ENCODE peak calls at places on chromosomes 12 and 14, in five cellular contexts. G is CD8-positive, alpha-beta memory T cell; H is aorta; I is body of pancreas; K is uterus. C is an unnamed sample.
A peak's percentile ranks its signal among the peaks of the same experiment; 100 is the strongest.

GRCh38 chr12:19675361-19675760 is 236.1 kb downstream of the AEBP2 start:
- DNase-seq in G (no peak), H (no peak), I (no peak), K (no peak), C (no peak)

GRCh38 chr12:129080821-129081220 is 227.5 kb downstream of the GLT1D1 start:
- DNase-seq in G (no peak), H (no peak), I (no peak), K (no peak), C (no peak)

GRCh38 chr14:37650356-37651037 is 55.1 kb downstream of the TTC6 start:
- DNase-seq in G (no peak), H (no peak), I (no peak), K (no peak), C (no peak)

GRCh38 chr14:32513571-32514009 is 184.5 kb downstream of the AKAP6 start:
- DNase-seq in G (no peak), H (no peak), I (no peak), K (no peak), C (no peak)

GRCh38 chr12:69657376-69658137 is 41.5 kb downstream of the BEST3 start:
- DNase-seq in G (no peak), H (no peak), I (no peak), K (no peak), C (no peak)

GRCh38 chr14:36513451-36514277 is 6.4 kb downstream of the NKX2-1 start:
- DNase-seq in G (no peak), H (no peak), I (no peak), K (no peak), C (peak; percentile 93)

GRCh38 chr12:59403259-59403932 is 192.4 kb upstream of the SLC16A7 start:
- DNase-seq in G (peak; percentile 4), H (peak; percentile 43), I (peak; percentile 69), K (peak; percentile 48), C (peak; percentile 15)

GRCh38 chr12:6974180-6974579 is 3.5 kb downstream of the EMG1 start:
- DNase-seq in G (no peak), H (no peak), I (no peak), K (no peak), C (no peak)

GRCh38 chr12:4438834-4439596 is 6.6 kb downstream of the FGF6 start:
- DNase-seq in G (no peak), H (no peak), I (no peak), K (no peak), C (peak; percentile 7)

GRCh38 chr12:49190317-49190716 is 1.4 kb upstream of the TUBA1A start:
- DNase-seq in G (no peak), H (no peak), I (no peak), K (no peak), C (peak; percentile 10)

GRCh38 chr12:49188205-49188915 is 520 bp downstream of the TUBA1A start:
- DNase-seq in G (peak; percentile 81), H (peak; percentile 91), I (peak; percentile 74), K (peak; percentile 85), C (peak; percentile 75)

GRCh38 chr12:49188916-49189367 is at the start of gene TUBA1A:
- DNase-seq in G (peak; percentile 97), H (peak; percentile 97), I (peak; percentile 92), K (peak; percentile 93), C (peak; percentile 94)

GRCh38 chr12:49189731-49190314 is 943 bp upstream of the TUBA1A start:
- DNase-seq in G (no peak), H (no peak), I (no peak), K (no peak), C (no peak)

GRCh38 chr12:49187184-49187583 is 1.7 kb downstream of the TUBA1A start:
- DNase-seq in G (peak; percentile 3), H (peak; percentile 66), I (peak; percentile 10), K (peak; percentile 60), C (no peak)
- H3K4me3 ChIP-seq in G (no peak overlapping the region), H (peak overlapping the region; percentile 73), I (no peak overlapping the region), K (peak overlapping the region; percentile 86), C (no peak overlapping the region)

GRCh38 chr12:65533177-65533883 is 254.8 kb downstream of the MSRB3 start:
- DNase-seq in G (no peak), H (no peak), I (no peak), K (no peak), C (no peak)

GRCh38 chr12:65529771-65530435 is 251.4 kb downstream of the MSRB3 start:
- DNase-seq in G (no peak), H (no peak), I (no peak), K (no peak), C (no peak)

GRCh38 chr12:65532744-65533143 is 254.3 kb downstream of the MSRB3 start:
- DNase-seq in G (no peak), H (no peak), I (no peak), K (no peak), C (no peak)

GRCh38 chr12:65534105-65534841 is 255.8 kb downstream of the MSRB3 start:
- DNase-seq in G (no peak), H (no peak), I (no peak), K (no peak), C (no peak)

GRCh38 chr12:65532162-65532561 is 253.7 kb downstream of the MSRB3 start:
- DNase-seq in G (no peak), H (no peak), I (no peak), K (no peak), C (no peak)
- H3K36me3 ChIP-seq in G (no peaks in the 10 kb centered on the region), H (no peaks in the 10 kb centered on the region), I (no peaks in the 10 kb centered on the region), K (no peaks in the 10 kb centered on the region), C (no peaks in the 10 kb centered on the region)

GRCh38 chr12:93569301-93569655 is 3.2 kb upstream of the SOCS2 start:
- DNase-seq in G (no peak), H (no peak), I (no peak), K (no peak), C (no peak)
- H3K4me3 ChIP-seq in G (peak overlapping the region; percentile 90), H (peak overlapping the region; percentile 40), I (no peak overlapping the region), K (peak overlapping the region; percentile 71), C (peak overlapping the region; percentile 21)

GRCh38 chr14:22877000-22877501 is 5.5 kb downstream of the LRP10 start:
- DNase-seq in G (no peak), H (no peak), I (no peak), K (no peak), C (peak; percentile 27)
- H3K36me3 ChIP-seq in G (peaks cover 49% of the 10 kb centered on the region), H (peaks cover 3% of the 10 kb centered on the region), I (peaks cover 4% of the 10 kb centered on the region), K (no peaks in the 10 kb centered on the region), C (peaks cover 4% of the 10 kb centered on the region)

DNA sequence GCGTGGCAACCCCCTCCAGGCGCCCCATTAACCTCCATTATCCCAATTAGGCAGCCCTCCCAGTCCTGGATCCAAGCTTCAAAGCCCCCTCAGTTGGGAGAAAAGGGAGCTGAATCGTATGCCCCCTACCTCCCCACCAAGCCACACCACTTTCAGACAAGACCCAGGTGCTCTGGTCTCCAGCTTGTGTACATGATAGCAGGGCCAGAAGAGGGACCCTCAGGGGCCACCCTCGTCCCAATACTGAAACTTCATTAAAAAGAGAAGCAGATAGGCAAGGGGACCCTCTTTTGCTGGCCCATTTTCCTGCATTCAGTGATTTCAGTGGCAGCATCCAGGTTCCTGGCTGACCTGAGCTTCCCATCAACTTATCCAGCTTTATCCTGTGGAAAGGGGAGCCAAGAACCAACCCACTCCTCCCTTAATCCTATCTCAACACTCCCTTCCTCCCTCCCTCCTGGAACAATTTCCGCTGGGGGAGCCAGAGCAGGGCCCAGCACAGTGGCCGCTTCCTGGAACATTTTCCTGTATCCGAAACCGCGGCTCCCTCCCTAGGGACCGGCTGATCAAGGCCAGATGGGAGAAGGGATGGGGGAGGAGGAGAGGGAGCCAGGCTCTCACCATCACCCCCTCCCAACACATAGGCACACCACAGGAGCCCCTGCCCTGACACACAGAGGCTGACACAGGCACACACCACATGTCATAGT is 9.5 kb upstream of the SP7 start:
- DNase-seq in G (no peak), H (no peak), I (peak; percentile 29), K (peak; percentile 42), C (peak; percentile 62)
- H3K4me3 ChIP-seq in G (no peak overlapping the region), H (no peak overlapping the region), I (no peak overlapping the region), K (peak overlapping the region; percentile 69), C (peak overlapping the region; percentile 70)

DNA sequence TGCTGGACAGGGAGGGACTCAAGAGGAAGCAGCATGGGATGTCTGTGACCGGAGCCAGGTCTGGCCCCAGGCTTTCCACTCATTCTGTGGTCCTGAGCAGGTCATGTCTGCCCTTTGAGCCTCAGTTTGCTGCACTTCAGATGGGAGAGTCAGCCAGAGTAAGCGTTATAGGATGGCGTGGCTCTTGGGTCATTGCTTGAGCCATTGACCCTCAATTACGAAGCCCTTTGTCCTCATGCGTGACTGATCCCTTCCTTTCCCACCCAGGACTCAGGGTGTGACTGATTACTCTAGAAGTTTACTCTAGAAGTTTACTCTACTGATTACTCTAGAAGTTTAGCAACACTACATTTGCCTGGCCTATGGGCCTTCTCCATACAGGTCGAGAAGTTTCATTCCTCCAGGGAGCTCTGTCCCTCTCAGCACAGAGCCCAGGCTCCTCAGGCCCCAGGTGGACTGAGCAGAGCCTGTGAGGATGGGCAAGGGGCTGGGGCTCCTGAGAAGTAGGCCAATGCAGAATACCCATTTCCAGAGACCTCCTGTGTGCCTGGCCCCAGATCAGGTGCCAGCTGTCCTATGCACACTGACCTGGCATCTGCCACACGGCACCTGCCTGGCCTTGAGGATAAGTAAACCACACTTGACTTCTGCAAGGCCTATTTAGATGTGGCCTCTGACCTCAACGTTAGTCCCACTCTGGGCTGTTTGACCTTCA is 7.6 kb upstream of the IFI27 start:
- DNase-seq in G (no peak), H (no peak), I (no peak), K (no peak), C (no peak)
- H3K36me3 ChIP-seq in G (no peaks in the 10 kb centered on the region), H (no peaks in the 10 kb centered on the region), I (no peaks in the 10 kb centered on the region), K (no peaks in the 10 kb centered on the region), C (no peaks in the 10 kb centered on the region)

GRCh38 chr12:99983721-99984258 is 946 bp downstream of the ANKS1B start:
- DNase-seq in G (no peak), H (no peak), I (peak; percentile 3), K (peak; percentile 13), C (no peak)
- H3K4me3 ChIP-seq in G (no peak overlapping the region), H (peak overlapping the region; percentile 53), I (no peak overlapping the region), K (peak overlapping the region; percentile 57), C (peak overlapping the region; percentile 61)

C was measured in H7.